ENCODE peak calls at places on chromosomes 4 and X, in six cellular contexts. K is mammary epithelial cell, Q is psoas muscle, R is upper lobe of right lung, U is HFF-Myc, O is cardiac muscle cell. W is an unnamed sample.

GRCh38 chr4:6125103-6125651 is 75.2 kb downstream of the JAKMIP1 start:
- DNase-seq in K (no peak), Q (no peak), R (peak; percentile 53), U (no peak), O (no peak), W (no peak)

GRCh38 chrX:99397879-99398278 is 1012.2 kb downstream of the PCDH19 start:
- DNase-seq in K (no peak), Q (no peak), R (no peak), U (no peak), O (no peak), W (no peak)

GRCh38 chr4:101958547-101958946 is 168.0 kb downstream of the BANK1 start:
- DNase-seq in K (no peak), Q (no peak), R (no peak), U (no peak), O (no peak), W (no peak)

GRCh38 chrX:16771483-16772398 is 14.5 kb upstream of the TXLNG start:
- DNase-seq in K (peak; percentile 87), Q (no peak), R (no peak), U (peak; percentile 38), O (peak; percentile 83), W (peak; percentile 12)

GRCh38 chr4:3009422-3009821 is 46.1 kb downstream of the GRK4 start:
- DNase-seq in K (peak; percentile 65), Q (no peak), R (no peak), U (no peak), O (peak; percentile 10), W (no peak)

GRCh38 chr4:133812236-133812635 is 389.4 kb downstream of the PABPC4L start:
- DNase-seq in K (no peak), Q (no peak), R (no peak), U (no peak), O (no peak), W (no peak)

GRCh38 chr4:19850909-19851308 is 400.8 kb upstream of the SLIT2 start:
- DNase-seq in K (peak; percentile 27), Q (no peak), R (no peak), U (peak; percentile 70), O (peak; percentile 60), W (peak; percentile 38)

GRCh38 chr4:122104184-122104583 is 47.9 kb upstream of the BLTP1 start:
- DNase-seq in K (no peak), Q (no peak), R (no peak), U (no peak), O (no peak), W (no peak)

GRCh38 chrX:37509349-37509748 is 62.1 kb upstream of the LANCL3 start:
- DNase-seq in K (peak; percentile 6), Q (no peak), R (no peak), U (no peak), O (peak; percentile 7), W (no peak)

GRCh38 chrX:48966796-48967579 is 4.7 kb downstream of the KCND1 start:
- DNase-seq in K (no peak), Q (no peak), R (no peak), U (no peak), O (peak; percentile 30), W (no peak)

GRCh38 chr4:85824166-85824945 is 349.4 kb downstream of the ARHGAP24 start:
- DNase-seq in K (peak; percentile 2), Q (no peak), R (no peak), U (no peak), O (no peak), W (no peak)
- H3K4me3 ChIP-seq in K (no peak overlapping the region), Q (no peak overlapping the region), R (no peak overlapping the region), U (no peak overlapping the region), O (no peak overlapping the region), W (no peak overlapping the region)

GRCh38 chr4:158621729-158622128 is 50.0 kb downstream of the C4orf46 start:
- DNase-seq in K (peak; percentile 48), Q (no peak), R (no peak), U (no peak), O (no peak), W (no peak)

GRCh38 chr4:158625544-158625943 is 46.1 kb downstream of the C4orf46 start:
- DNase-seq in K (no peak), Q (no peak), R (no peak), U (no peak), O (no peak), W (no peak)

GRCh38 chr4:158630893-158631292 is 40.8 kb downstream of the C4orf46 start:
- DNase-seq in K (peak; percentile 15), Q (no peak), R (no peak), U (no peak), O (peak; percentile 76), W (no peak)

GRCh38 chr4:158622251-158622650 is 49.4 kb downstream of the C4orf46 start:
- DNase-seq in K (peak; percentile 9), Q (no peak), R (no peak), U (no peak), O (no peak), W (no peak)

DNA sequence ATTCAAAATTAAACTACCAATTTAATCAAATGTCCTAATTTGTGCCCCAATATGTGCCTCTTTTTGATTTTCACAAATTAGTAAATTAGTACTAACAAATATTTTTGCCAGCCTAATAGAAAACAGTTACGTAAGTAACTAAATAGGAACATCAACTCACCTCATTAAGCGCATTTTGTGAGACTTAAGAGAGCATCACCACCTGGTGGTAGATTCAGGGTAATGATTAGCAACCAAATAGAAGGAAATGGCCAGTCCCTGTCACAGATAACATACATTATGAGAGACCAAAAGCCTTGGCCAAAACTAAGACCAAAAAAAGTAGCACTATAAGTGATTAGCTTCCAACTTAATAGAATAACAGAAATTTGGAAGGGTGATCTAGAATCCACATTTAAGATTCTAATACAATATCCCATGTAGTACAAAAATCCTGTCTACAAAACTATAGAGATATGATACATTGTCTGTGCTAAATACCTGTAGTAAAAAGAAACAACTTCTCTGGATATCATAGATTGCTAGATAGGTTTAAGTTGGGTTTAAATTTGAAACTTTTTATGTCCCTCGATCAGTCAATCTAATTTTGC is 46.7 kb downstream of the C4orf46 start:
- DNase-seq in K (peak; percentile 48), Q (no peak), R (no peak), U (peak; percentile 15), O (peak; percentile 80), W (no peak)
- TF ChIP-seq CTCF in K (peak; percentile 74), Q (peak; percentile 76), R (peak; percentile 81), U (peak; percentile 52), O (peak; percentile 72), W (peak; percentile 49)

DNA sequence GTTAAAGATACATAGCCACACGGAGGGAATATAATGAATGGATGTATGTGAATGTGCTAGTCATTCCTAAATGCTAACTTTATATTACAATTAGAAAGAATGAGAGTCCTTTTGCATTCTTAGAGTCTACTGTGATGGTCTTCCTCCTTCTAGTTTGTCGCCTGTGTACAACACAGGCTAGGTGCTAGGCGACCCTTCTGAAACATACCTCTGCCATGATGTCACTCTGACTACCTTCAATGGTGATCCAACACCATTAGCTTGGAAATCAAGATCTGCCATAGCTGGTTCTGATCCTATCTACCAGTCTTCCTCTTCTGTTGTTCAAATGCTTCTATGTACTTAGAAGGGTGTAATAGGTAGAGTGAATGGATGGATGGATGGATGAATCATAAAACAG is 151.2 kb downstream of the MGST2 start:
- DNase-seq in K (no peak), Q (no peak), R (no peak), U (no peak), O (no peak), W (no peak)
- H3K4me3 ChIP-seq in K (no peak overlapping the region), Q (peak overlapping the region; percentile 65), R (no peak overlapping the region), U (no peak overlapping the region), O (no peak overlapping the region), W (no peak overlapping the region)

DNA sequence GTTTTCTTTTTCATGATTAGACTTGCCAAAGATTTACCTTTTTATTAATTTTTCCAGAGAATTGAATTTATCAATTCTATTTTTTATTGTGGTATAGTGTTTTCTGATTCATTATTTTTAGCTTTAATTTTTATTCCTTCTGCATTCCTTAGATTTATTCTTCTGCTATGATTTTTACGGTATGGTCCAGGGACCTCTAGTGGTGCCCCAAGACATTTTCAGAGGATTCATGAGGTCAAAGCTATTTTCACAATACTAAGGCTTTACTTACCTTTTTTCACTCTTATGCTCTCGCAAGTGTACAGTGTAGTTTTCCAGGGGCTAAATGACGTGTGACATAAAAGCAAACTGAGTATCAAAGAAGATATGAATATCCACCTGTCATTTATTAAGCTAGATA is 8.0 kb downstream of the RADX start:
- DNase-seq in K (no peak), Q (no peak), R (no peak), U (no peak), O (peak; percentile 15), W (no peak)
- TF ChIP-seq CTCF in K (peak; percentile 38), Q (peak; percentile 37), R (no peak), U (no peak), O (peak; percentile 50), W (no peak)

GRCh38 chr4:177010421-177010820 is 217.7 kb upstream of the VEGFC start:
- DNase-seq in K (peak; percentile 69), Q (no peak), R (no peak), U (no peak), O (no peak), W (no peak)
- H3K4me3 ChIP-seq in K (peak overlapping the region; percentile 98), Q (no peak overlapping the region), R (no peak overlapping the region), U (no peak overlapping the region), O (no peak overlapping the region), W (no peak overlapping the region)

GRCh38 chr4:144615182-144615581 is 30.8 kb upstream of the HHIP start:
- DNase-seq in K (peak; percentile 48), Q (no peak), R (no peak), U (no peak), O (no peak), W (no peak)

DNA sequence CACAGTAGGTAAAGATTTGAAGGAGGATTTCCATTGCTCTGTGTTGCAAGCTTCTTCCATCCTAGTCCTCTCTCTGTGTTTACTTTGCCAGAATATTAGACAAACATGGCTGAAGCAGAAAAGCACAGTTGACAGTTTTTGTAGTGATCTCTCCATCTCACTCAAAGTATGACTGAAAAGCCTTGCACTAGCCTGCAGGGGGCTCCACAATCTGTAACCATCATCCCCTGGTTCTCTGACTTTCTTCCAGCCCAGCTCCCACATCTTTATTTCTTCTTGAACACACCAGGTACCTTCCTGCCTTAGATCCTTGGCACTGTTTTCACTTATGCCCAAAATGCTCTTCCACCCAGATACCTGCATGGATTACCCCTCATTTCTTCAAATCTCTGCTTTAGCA is 34.1 kb upstream of the HHIP start:
- DNase-seq in K (peak; percentile 22), Q (no peak), R (no peak), U (peak; percentile 14), O (peak; percentile 46), W (no peak)
- TF ChIP-seq CTCF in K (peak; percentile 62), Q (no peak), R (peak; percentile 23), U (peak; percentile 60), O (peak; percentile 61), W (peak; percentile 28)

W was measured in AG04449.